ENCODE peak calls at places on chromosomes 7 and 10, in eight cellular contexts. D, F, O, K, X, B, Y and P are unnamed samples.

GRCh38 chr10:32150532-32151101 is 94.4 kb upstream of the KIF5B start:
- DNase-seq in X (no peak), K (no peak), O (no peak), D (no peak), B (no peak), F (peak), Y (no peak), P (no peak)

GRCh38 chr7:16067695-16068094 is 353.6 kb downstream of the CRPPA start:
- DNase-seq in B (no peak), K (peak), F (no peak), D (no peak), Y (no peak), X (no peak), O (no peak), P (no peak)

GRCh38 chr10:122468220-122468922 is 7.0 kb downstream of the HTRA1 start:
- DNase-seq in B (no peak), F (no peak), Y (no peak), O (no peak), D (no peak), X (no peak), K (no peak), P (no peak)

GRCh38 chr10:100528885-100529472 is 692 bp downstream of the NDUFB8 start:
- DNase-seq in X (peak), D (no peak), O (no peak), B (no peak), K (no peak), Y (no peak), F (peak), P (no peak)

GRCh38 chr7:100075418-100075817 is 6.1 kb downstream of the ZNF3 start:
- DNase-seq in O (no peak), B (no peak), D (no peak), X (no peak), F (no peak), K (no peak), Y (no peak), P (no peak)

GRCh38 chr7:9324513-9324912 is 891.1 kb downstream of the NXPH1 start:
- DNase-seq in B (no peak), Y (no peak), F (no peak), X (no peak), O (peak), K (no peak), D (no peak), P (no peak)

GRCh38 chr10:101741938-101742337 is 34.0 kb downstream of the FGF8 start:
- DNase-seq in K (no peak), X (no peak), O (no peak), Y (no peak), B (no peak), D (no peak), F (no peak), P (no peak)

GRCh38 chr7:117435475-117436043 is 8.3 kb upstream of the ASZ1 start:
- DNase-seq in K (no peak), B (no peak), X (peak), O (no peak), F (no peak), D (no peak), Y (no peak), P (no peak)

GRCh38 chr10:31929260-31929985 is 792 bp upstream of the ARHGAP12 start:
- DNase-seq in K (peak), F (peak), D (peak), Y (no peak), O (no peak), B (peak), X (peak), P (no peak)

GRCh38 chr7:123022576-123022975 is 27.1 kb upstream of the TAS2R16 start:
- DNase-seq in K (no peak), F (no peak), B (no peak), X (no peak), O (no peak), Y (no peak), D (no peak), P (no peak)

GRCh38 chr7:44391171-44391570 is 65.8 kb upstream of the CAMK2B start:
- DNase-seq in D (no peak), K (peak), O (no peak), Y (no peak), B (no peak), X (no peak), F (no peak), P (no peak)

GRCh38 chr10:114709966-114710365 is 51.9 kb upstream of the ABLIM1 start:
- DNase-seq in X (no peak), B (no peak), Y (peak), F (no peak), K (no peak), D (no peak), O (no peak), P (no peak)

GRCh38 chr10:122044045-122044661 is 55.2 kb downstream of the TACC2 start:
- DNase-seq in B (no peak), X (no peak), K (peak), O (no peak), F (no peak), Y (no peak), D (peak), P (no peak)